ENCODE peak calls at places on chromosomes 5 and 9, in ten cellular contexts. N is activated T-helper 1 cell treated with Interleukin-2 at 50 U/mL for 16 hours; X is stimulated activated CD4-positive, alpha-beta T cell treated with anti-CD3 and anti-CD28 coated beads, Interleukin-1b, Interleukin-23, amount 100 ng/mL, for 24 hours; J is stimulated activated CD8-positive, alpha-beta memory T cell treated with anti-CD3 and anti-CD28 coated beads, Interleukin-15, amount 100 ng/mL, for 1 hour; R is CD4-positive, CD25-positive, alpha-beta regulatory T cell; I is anterior cingulate cortex; C is neural crest cell; E is transverse colon; A is cardiac fibroblast; H is GM04503. B is an unnamed sample.

GRCh38 chr5:181111010-181111409 is 20.0 kb downstream of the OR2V1 start:
- DNase-seq in A (no peak), C (no peak), I (no peak), N (no peak), H (no peak), X (no peak), E (no peak), R (no peak), J (no peak), B (no peak)

GRCh38 chr5:86917117-86917579 is 299.4 kb downstream of the COX7C start:
- DNase-seq in R (no peak), C (peak), N (no peak), A (peak), H (no peak), I (no peak), X (no peak), E (no peak), J (no peak), B (no peak)

GRCh38 chr9:72473474-72474241 is 47.8 kb upstream of the TMC1 start:
- DNase-seq in I (no peak), C (no peak), A (no peak), N (no peak), R (no peak), J (no peak), H (no peak), X (no peak), E (no peak), B (no peak)

GRCh38 chr5:83048277-83048676 is 28.9 kb downstream of the TMEM167A start:
- DNase-seq in X (no peak), N (no peak), A (no peak), I (no peak), E (no peak), C (no peak), R (no peak), H (no peak), J (no peak), B (no peak)

GRCh38 chr5:135695656-135696055 is 116.9 kb upstream of the CXCL14 start:
- DNase-seq in E (no peak), I (no peak), N (no peak), H (no peak), X (no peak), J (no peak), R (no peak), A (no peak), C (no peak), B (no peak)

GRCh38 chr9:89768650-89769071 is 163.8 kb downstream of the GADD45G start:
- DNase-seq in R (no peak), X (no peak), J (no peak), H (no peak), A (no peak), E (no peak), N (no peak), C (no peak), I (no peak), B (no peak)

GRCh38 chr5:40227927-40228326 is 451.8 kb upstream of the PTGER4 start:
- DNase-seq in I (no peak), J (no peak), A (no peak), E (no peak), H (no peak), N (no peak), R (no peak), X (no peak), C (no peak), B (no peak)

GRCh38 chr5:146902471-146902870 is 23.9 kb upstream of the PPP2R2B start:
- DNase-seq in H (no peak), R (no peak), I (no peak), A (no peak), C (no peak), E (no peak), X (no peak), N (no peak), J (no peak), B (no peak)

GRCh38 chr9:37915911-37916470 is 12.1 kb upstream of the SLC25A51 start:
- DNase-seq in R (no peak), J (no peak), C (no peak), X (no peak), A (no peak), H (no peak), N (no peak), E (no peak), I (no peak), B (no peak)

GRCh38 chr5:108280248-108280647 is 101.7 kb downstream of the FBXL17 start:
- DNase-seq in I (no peak), N (no peak), J (no peak), A (no peak), H (no peak), R (no peak), X (no peak), E (no peak), C (no peak), B (no peak)

GRCh38 chr5:67020231-67020630 is 176.4 kb downstream of the CD180 start:
- DNase-seq in A (no peak), X (no peak), N (no peak), H (no peak), C (no peak), J (no peak), E (no peak), I (no peak), R (no peak), B (no peak)

GRCh38 chr5:138974227-138975063 is 99.3 kb upstream of the LRRTM2 start:
- DNase-seq in X (no peak), C (no peak), H (peak), N (no peak), I (no peak), R (no peak), J (no peak), A (peak), E (no peak), B (no peak)

GRCh38 chr5:177491429-177491945 is 5.9 kb downstream of the PDLIM7 start:
- DNase-seq in I (no peak), N (no peak), E (peak), X (no peak), H (no peak), R (no peak), A (peak), J (no peak), C (peak), B (no peak)

GRCh38 chr5:57174850-57175525 is 1.1 kb downstream of the GPBP1 start:
- DNase-seq in H (no peak), R (no peak), A (no peak), J (no peak), E (no peak), N (no peak), X (no peak), I (no peak), C (no peak), B (peak)

GRCh38 chr5:56490971-56491468 is 257.9 kb upstream of the ANKRD55 start:
- DNase-seq in A (peak), X (no peak), C (no peak), J (no peak), H (no peak), R (no peak), I (no peak), E (no peak), N (no peak), B (no peak)

GRCh38 chr5:124738751-124739559 is 7.5 kb downstream of the ZNF608 start:
- DNase-seq in N (no peak), E (no peak), A (no peak), J (no peak), R (no peak), I (no peak), X (no peak), H (no peak), C (no peak), B (no peak)

GRCh38 chr5:96870094-96871021 is 5.9 kb upstream of the ERAP2 start:
- DNase-seq in X (no peak), R (no peak), N (no peak), C (no peak), I (no peak), A (no peak), E (no peak), H (no peak), J (no peak), B (no peak)

GRCh38 chr9:17742065-17742464 is 163.2 kb downstream of the SH3GL2 start:
- DNase-seq in X (no peak), J (no peak), I (no peak), A (no peak), H (no peak), R (no peak), N (no peak), C (no peak), E (no peak), B (no peak)

GRCh38 chr9:81620009-81620405 is 69.3 kb downstream of the TLE1 start:
- DNase-seq in I (no peak), N (no peak), R (no peak), H (no peak), E (no peak), C (no peak), J (no peak), X (no peak), A (no peak), B (no peak)

GRCh38 chr5:138360941-138361452 is 8.5 kb downstream of the KDM3B start:
- DNase-seq in I (no peak), N (no peak), X (no peak), A (no peak), J (no peak), C (no peak), E (no peak), R (no peak), H (no peak), B (no peak)

GRCh38 chr5:146081685-146082084 is 23.7 kb downstream of the PLAC8L1 start:
- DNase-seq in N (no peak), R (no peak), C (no peak), A (peak), H (no peak), X (no peak), J (no peak), E (no peak), I (no peak), B (no peak)

GRCh38 chr9:133857639-133858038 is 119.5 kb upstream of the SARDH start:
- DNase-seq in H (no peak), J (no peak), E (no peak), R (no peak), C (no peak), N (no peak), I (no peak), X (no peak), A (no peak), B (no peak)

GRCh38 chr5:25850581-25850980 is 1187.8 kb downstream of the CDH9 start:
- DNase-seq in J (no peak), R (no peak), X (no peak), H (no peak), I (no peak), N (no peak), C (no peak), A (no peak), E (no peak), B (no peak)

GRCh38 chr9:22116751-22117150 is 107.6 kb upstream of the CDKN2B start:
- DNase-seq in J (no peak), N (no peak), I (no peak), R (no peak), A (no peak), H (no peak), C (no peak), E (no peak), X (no peak), B (no peak)

GRCh38 chr9:18351216-18351615 is 122.7 kb upstream of the ADAMTSL1 start:
- DNase-seq in R (no peak), C (no peak), A (no peak), N (no peak), I (no peak), X (no peak), H (no peak), E (no peak), J (no peak), B (no peak)